ENCODE peak calls at places on chromosomes 11 and 22, in four cellular contexts. One of them, this sample, is unnamed.

GRCh38 chr11:19117760-19118097 is 761 bp downstream of the ZDHHC13 start:
- DNase-seq in NCI-H1092 treated with DMSO at 0.1 percent for 48 hours: no peak
- DNase-seq in adipocyte: no peak
- DNase-seq in foreskin keratinocyte: no peak
- DNase-seq in this sample: no peak

GRCh38 chr11:115930886-115931537 is 426.8 kb upstream of the CADM1 start:
- DNase-seq in NCI-H1092 treated with DMSO at 0.1 percent for 48 hours: no peak
- DNase-seq in foreskin keratinocyte: no peak
- DNase-seq in adipocyte: no peak
- DNase-seq in this sample: no peak

GRCh38 chr11:67584205-67584880 is 731 bp downstream of the GSTP1 start:
- DNase-seq in foreskin keratinocyte: peak
- DNase-seq in adipocyte: peak
- DNase-seq in NCI-H1092 treated with DMSO at 0.1 percent for 48 hours: no peak
- DNase-seq in this sample: no peak

GRCh38 chr11:116176484-116177005 is 596.2 kb downstream of the BUD13 start:
- DNase-seq in foreskin keratinocyte: no peak
- DNase-seq in NCI-H1092 treated with DMSO at 0.1 percent for 48 hours: peak
- DNase-seq in adipocyte: no peak
- DNase-seq in this sample: no peak

GRCh38 chr11:131240421-131240820 is 130.0 kb upstream of the NTM start:
- DNase-seq in NCI-H1092 treated with DMSO at 0.1 percent for 48 hours: no peak
- DNase-seq in foreskin keratinocyte: no peak
- DNase-seq in adipocyte: no peak
- DNase-seq in this sample: no peak

GRCh38 chr11:57180141-57180561 is 1.6 kb upstream of the LRRC55 start:
- DNase-seq in NCI-H1092 treated with DMSO at 0.1 percent for 48 hours: no peak
- DNase-seq in foreskin keratinocyte: no peak
- DNase-seq in adipocyte: no peak
- DNase-seq in this sample: no peak

GRCh38 chr11:6755303-6755952 is 16.3 kb downstream of the OR2AG2 start:
- DNase-seq in foreskin keratinocyte: no peak
- DNase-seq in adipocyte: peak
- DNase-seq in NCI-H1092 treated with DMSO at 0.1 percent for 48 hours: peak
- DNase-seq in this sample: peak

GRCh38 chr11:101612481-101612880 is 28.7 kb upstream of the TRPC6 start:
- DNase-seq in foreskin keratinocyte: no peak
- DNase-seq in adipocyte: no peak
- DNase-seq in NCI-H1092 treated with DMSO at 0.1 percent for 48 hours: no peak
- DNase-seq in this sample: no peak

GRCh38 chr22:45225732-45226560 is 14.7 kb downstream of the KIAA0930 start:
- DNase-seq in foreskin keratinocyte: no peak
- DNase-seq in NCI-H1092 treated with DMSO at 0.1 percent for 48 hours: no peak
- DNase-seq in adipocyte: peak
- DNase-seq in this sample: no peak

GRCh38 chr11:10455637-10456487 is 798 bp downstream of the AMPD3 start:
- DNase-seq in adipocyte: peak
- DNase-seq in foreskin keratinocyte: no peak
- DNase-seq in NCI-H1092 treated with DMSO at 0.1 percent for 48 hours: peak
- DNase-seq in this sample: peak

GRCh38 chr11:58531865-58532341 is 24.0 kb upstream of the OR5B21 start:
- DNase-seq in NCI-H1092 treated with DMSO at 0.1 percent for 48 hours: no peak
- DNase-seq in adipocyte: no peak
- DNase-seq in foreskin keratinocyte: no peak
- DNase-seq in this sample: no peak

GRCh38 chr11:121445071-121445768 is 6.9 kb upstream of the SORL1 start:
- DNase-seq in NCI-H1092 treated with DMSO at 0.1 percent for 48 hours: no peak
- DNase-seq in adipocyte: no peak
- DNase-seq in foreskin keratinocyte: no peak
- DNase-seq in this sample: no peak

GRCh38 chr11:104343578-104343977 is 179.6 kb upstream of the PDGFD start:
- DNase-seq in NCI-H1092 treated with DMSO at 0.1 percent for 48 hours: peak
- DNase-seq in foreskin keratinocyte: no peak
- DNase-seq in adipocyte: peak
- DNase-seq in this sample: no peak

GRCh38 chr11:105609832-105610781 is at the start of gene GRIA4:
- DNase-seq in foreskin keratinocyte: no peak
- DNase-seq in adipocyte: peak
- DNase-seq in NCI-H1092 treated with DMSO at 0.1 percent for 48 hours: peak
- DNase-seq in this sample: no peak

GRCh38 chr11:65308281-65308891 is 6.3 kb upstream of the CDC42EP2 start:
- DNase-seq in foreskin keratinocyte: no peak
- DNase-seq in NCI-H1092 treated with DMSO at 0.1 percent for 48 hours: no peak
- DNase-seq in adipocyte: no peak
- DNase-seq in this sample: no peak

GRCh38 chr11:80849253-80849652 is 1408.4 kb upstream of the TENM4 start:
- DNase-seq in foreskin keratinocyte: no peak
- DNase-seq in NCI-H1092 treated with DMSO at 0.1 percent for 48 hours: no peak
- DNase-seq in adipocyte: no peak
- DNase-seq in this sample: no peak

GRCh38 chr11:112628676-112629075 is 332.5 kb upstream of the NCAM1 start:
- DNase-seq in NCI-H1092 treated with DMSO at 0.1 percent for 48 hours: no peak
- DNase-seq in adipocyte: no peak
- DNase-seq in foreskin keratinocyte: no peak
- DNase-seq in this sample: no peak

GRCh38 chr11:120112174-120112796 is 25.6 kb downstream of the TRIM29 start:
- DNase-seq in adipocyte: no peak
- DNase-seq in foreskin keratinocyte: no peak
- DNase-seq in NCI-H1092 treated with DMSO at 0.1 percent for 48 hours: no peak
- DNase-seq in this sample: no peak

GRCh38 chr11:69372589-69373250 is 78.8 kb downstream of the MYEOV start:
- DNase-seq in NCI-H1092 treated with DMSO at 0.1 percent for 48 hours: no peak
- DNase-seq in adipocyte: no peak
- DNase-seq in foreskin keratinocyte: no peak
- DNase-seq in this sample: no peak

GRCh38 chr22:44369241-44369652 is 56.5 kb upstream of the SHISAL1 start:
- DNase-seq in adipocyte: no peak
- DNase-seq in NCI-H1092 treated with DMSO at 0.1 percent for 48 hours: no peak
- DNase-seq in foreskin keratinocyte: no peak
- DNase-seq in this sample: no peak

GRCh38 chr22:26579331-26579886 is 10.5 kb downstream of the TPST2 start:
- DNase-seq in foreskin keratinocyte: no peak
- DNase-seq in NCI-H1092 treated with DMSO at 0.1 percent for 48 hours: no peak
- DNase-seq in adipocyte: no peak
- DNase-seq in this sample: no peak

GRCh38 chr11:587546-587945 is 11.3 kb downstream of the PHRF1 start:
- DNase-seq in adipocyte: no peak
- DNase-seq in NCI-H1092 treated with DMSO at 0.1 percent for 48 hours: no peak
- DNase-seq in foreskin keratinocyte: no peak
- DNase-seq in this sample: no peak

GRCh38 chr11:131877246-131877645 is 506.8 kb downstream of the NTM start:
- DNase-seq in NCI-H1092 treated with DMSO at 0.1 percent for 48 hours: no peak
- DNase-seq in foreskin keratinocyte: no peak
- DNase-seq in adipocyte: no peak
- DNase-seq in this sample: no peak

GRCh38 chr22:20439928-20440575 is 2.4 kb upstream of the SCARF2 start:
- DNase-seq in NCI-H1092 treated with DMSO at 0.1 percent for 48 hours: no peak
- DNase-seq in foreskin keratinocyte: no peak
- DNase-seq in adipocyte: no peak
- DNase-seq in this sample: no peak

GRCh38 chr11:1574256-1575242 is 2.5 kb upstream of the DUSP8 start:
- DNase-seq in foreskin keratinocyte: no peak
- DNase-seq in adipocyte: peak
- DNase-seq in NCI-H1092 treated with DMSO at 0.1 percent for 48 hours: peak
- DNase-seq in this sample: peak

GRCh38 chr22:22591348-22592299 is 32.6 kb upstream of the PRAME start:
- DNase-seq in foreskin keratinocyte: no peak
- DNase-seq in adipocyte: peak
- DNase-seq in NCI-H1092 treated with DMSO at 0.1 percent for 48 hours: no peak
- DNase-seq in this sample: no peak

GRCh38 chr11:34269031-34269430 is 88.8 kb downstream of the ABTB2 start:
- DNase-seq in foreskin keratinocyte: no peak
- DNase-seq in NCI-H1092 treated with DMSO at 0.1 percent for 48 hours: no peak
- DNase-seq in adipocyte: no peak
- DNase-seq in this sample: no peak

GRCh38 chr11:19789840-19790710 is 77.4 kb downstream of the NAV2 start:
- DNase-seq in adipocyte: peak
- DNase-seq in foreskin keratinocyte: no peak
- DNase-seq in NCI-H1092 treated with DMSO at 0.1 percent for 48 hours: no peak
- DNase-seq in this sample: no peak

GRCh38 chr11:14059491-14059890 is 97.0 kb downstream of the SPON1 start:
- DNase-seq in foreskin keratinocyte: no peak
- DNase-seq in adipocyte: no peak
- DNase-seq in NCI-H1092 treated with DMSO at 0.1 percent for 48 hours: no peak
- DNase-seq in this sample: no peak

GRCh38 chr11:16669799-16670415 is 68.5 kb upstream of the C11orf58 start:
- DNase-seq in NCI-H1092 treated with DMSO at 0.1 percent for 48 hours: no peak
- DNase-seq in adipocyte: peak
- DNase-seq in foreskin keratinocyte: peak
- DNase-seq in this sample: peak

GRCh38 chr11:113022267-113022666 is 61.0 kb downstream of the NCAM1 start:
- DNase-seq in NCI-H1092 treated with DMSO at 0.1 percent for 48 hours: no peak
- DNase-seq in foreskin keratinocyte: no peak
- DNase-seq in adipocyte: no peak
- DNase-seq in this sample: no peak

GRCh38 chr11:22785251-22785650 is 44.4 kb downstream of the SVIP start:
- DNase-seq in foreskin keratinocyte: peak
- DNase-seq in NCI-H1092 treated with DMSO at 0.1 percent for 48 hours: no peak
- DNase-seq in adipocyte: no peak
- DNase-seq in this sample: no peak

GRCh38 chr11:117480221-117480620 is 152.6 kb downstream of the CEP164 start:
- DNase-seq in adipocyte: no peak
- DNase-seq in NCI-H1092 treated with DMSO at 0.1 percent for 48 hours: no peak
- DNase-seq in foreskin keratinocyte: no peak
- DNase-seq in this sample: no peak

GRCh38 chr11:39990413-39990812 is 1469.0 kb downstream of the LRRC4C start:
- DNase-seq in NCI-H1092 treated with DMSO at 0.1 percent for 48 hours: no peak
- DNase-seq in foreskin keratinocyte: no peak
- DNase-seq in adipocyte: no peak
- DNase-seq in this sample: no peak

GRCh38 chr22:22380098-22381030 is 128.2 kb downstream of the ZNF280B start:
- DNase-seq in foreskin keratinocyte: no peak
- DNase-seq in adipocyte: no peak
- DNase-seq in NCI-H1092 treated with DMSO at 0.1 percent for 48 hours: peak
- DNase-seq in this sample: no peak

GRCh38 chr11:32309541-32310217 is 125.7 kb downstream of the WT1 start:
- DNase-seq in foreskin keratinocyte: no peak
- DNase-seq in adipocyte: no peak
- DNase-seq in NCI-H1092 treated with DMSO at 0.1 percent for 48 hours: no peak
- DNase-seq in this sample: no peak

GRCh38 chr11:55714982-55715888 is 53.2 kb downstream of the OR4C6 start:
- DNase-seq in adipocyte: no peak
- DNase-seq in NCI-H1092 treated with DMSO at 0.1 percent for 48 hours: no peak
- DNase-seq in foreskin keratinocyte: no peak
- DNase-seq in this sample: no peak

This sample was measured in H54.